ENCODE peak calls at places on chromosomes 7 and 10, in six cellular contexts. Z, R, N, I, Y and Q are unnamed samples.
A peak's percentile ranks its signal among the peaks of the same experiment; 100 is the strongest.

GRCh38 chr7:5210751-5211338 is 20.8 kb downstream of the WIPI2 start:
- DNase-seq in Y (no peak), N (no peak), Z (no peak), I (no peak), R (no peak), Q (no peak)

GRCh38 chr10:124138195-124138882 is 44.9 kb upstream of the CHST15 start:
- DNase-seq in R (no peak), Y (no peak), N (no peak), I (no peak), Z (no peak), Q (no peak)

GRCh38 chr10:3265081-3265480 is 92.5 kb upstream of the PITRM1 start:
- DNase-seq in Y (no peak), Z (no peak), R (peak; percentile 16), I (no peak), N (no peak), Q (no peak)

GRCh38 chr10:67903581-67903980 is 19.1 kb downstream of the SIRT1 start:
- DNase-seq in Y (no peak), R (no peak), Z (no peak), I (no peak), N (no peak), Q (no peak)

GRCh38 chr7:42527004-42527403 is 290.0 kb upstream of the GLI3 start:
- DNase-seq in N (no peak), I (no peak), Z (no peak), Y (no peak), R (no peak), Q (no peak)

GRCh38 chr7:63789378-63790176 is 209.1 kb upstream of the ZNF722 start:
- DNase-seq in Z (no peak), I (no peak), N (no peak), R (no peak), Y (no peak), Q (no peak)

GRCh38 chr7:128231677-128232076 is 9.4 kb upstream of the LEP start:
- DNase-seq in Y (no peak), Z (no peak), N (no peak), R (no peak), I (no peak), Q (no peak)

GRCh38 chr7:76509931-76510877 is at the start of gene UPK3B:
- DNase-seq in Z (no peak), I (peak; percentile 83), Y (no peak), R (no peak), N (no peak), Q (no peak)

GRCh38 chr7:3892167-3892566 is 591.1 kb downstream of the SDK1 start:
- DNase-seq in Y (no peak), N (no peak), R (peak; percentile 4), I (no peak), Z (no peak), Q (no peak)

GRCh38 chr7:135349746-135350145 is 116.1 kb downstream of the STRA8 start:
- DNase-seq in R (peak; percentile 67), Y (no peak), Z (no peak), N (no peak), I (no peak), Q (no peak)

GRCh38 chr10:21003240-21003822 is 106.2 kb upstream of the NEBL start:
- DNase-seq in Y (no peak), R (no peak), Z (no peak), I (no peak), N (no peak), Q (no peak)
- TF ChIP-seq CEBPB in Y (no peak), R (no peak), Z (no peak), I (no peak), N (no peak), Q (no peak)

GRCh38 chr7:133675510-133676218 is 422.8 kb downstream of the EXOC4 start:
- DNase-seq in N (no peak), R (peak; percentile 24), I (no peak), Y (no peak), Z (no peak), Q (no peak)
- TF ChIP-seq RFX5 in N (no peak), R (no peak), I (no peak), Y (no peak), Z (no peak), Q (no peak)

GRCh38 chr7:47185193-47185592 is 396.7 kb downstream of the TNS3 start:
- DNase-seq in N (no peak), Y (no peak), R (no peak), Z (no peak), I (no peak), Q (no peak)

GRCh38 chr7:47188653-47189315 is 393.1 kb downstream of the TNS3 start:
- DNase-seq in R (no peak), Y (no peak), N (peak; percentile 50), Z (no peak), I (no peak), Q (no peak)

GRCh38 chr7:47183896-47184629 is 397.8 kb downstream of the TNS3 start:
- DNase-seq in Y (no peak), N (no peak), R (no peak), I (no peak), Z (no peak), Q (no peak)

GRCh38 chr7:47185839-47186238 is 396.1 kb downstream of the TNS3 start:
- DNase-seq in R (no peak), Y (no peak), N (no peak), Z (no peak), I (no peak), Q (no peak)

GRCh38 chr7:47186316-47186715 is 395.6 kb downstream of the TNS3 start:
- DNase-seq in N (no peak), Y (peak; percentile 25), I (no peak), Z (no peak), R (no peak), Q (no peak)
- TF ChIP-seq CEBPB in N (no peak), Y (no peak), I (no peak), Z (no peak), R (no peak), Q (no peak)

GRCh38 chr10:23078114-23078513 is 17.3 kb upstream of the MSRB2 start:
- DNase-seq in N (no peak), R (no peak), Z (no peak), Y (no peak), I (no peak), Q (no peak)
- TF ChIP-seq RFX5 in N (no peak), R (no peak), Z (no peak), Y (no peak), I (no peak), Q (no peak)